ENCODE peak calls at places on chromosomes 1 and 21, in four cellular contexts. N is AG10803, R is left ventricle myocardium inferior, Q is GM06990. Z is an unnamed sample.

GRCh38 chr1:39509360-39510009 is 18.0 kb downstream of the BMP8A start:
- DNase-seq in R (peak; percentile 48), N (peak; percentile 29), Q (peak; percentile 82), Z (no peak)

GRCh38 chr1:65904681-65905083 is 112.0 kb downstream of the PDE4B start:
- DNase-seq in R (no peak), N (peak; percentile 24), Q (no peak), Z (no peak)

GRCh38 chr1:153386500-153386901 is 4.4 kb downstream of the S100A8 start:
- DNase-seq in Q (no peak), R (peak; percentile 55), N (no peak), Z (peak; percentile 97)

GRCh38 chr1:201481761-201482493 is 12.9 kb upstream of the PHLDA3 start:
- DNase-seq in Q (peak; percentile 85), N (peak; percentile 72), R (peak; percentile 86), Z (peak; percentile 66)

GRCh38 chr1:22288593-22289241 is 145.8 kb upstream of the WNT4 start:
- DNase-seq in R (no peak), Q (no peak), N (no peak), Z (no peak)

GRCh38 chr1:180181996-180182675 is 27.5 kb downstream of the QSOX1 start:
- DNase-seq in N (no peak), R (no peak), Q (no peak), Z (no peak)

GRCh38 chr1:66305927-66306326 is 228.0 kb upstream of the SGIP1 start:
- DNase-seq in Q (no peak), R (no peak), N (no peak), Z (no peak)

GRCh38 chr21:41559658-41560599 is 52.0 kb upstream of the TMPRSS2 start:
- DNase-seq in Q (no peak), R (no peak), N (peak; percentile 75), Z (peak; percentile 40)

GRCh38 chr1:31152181-31152768 is 86.8 kb upstream of the PUM1 start:
- DNase-seq in N (peak; percentile 71), R (no peak), Q (no peak), Z (peak; percentile 98)

GRCh38 chr1:190474010-190474409 is 3.7 kb downstream of the BRINP3 start:
- DNase-seq in N (no peak), Q (no peak), R (no peak), Z (no peak)

GRCh38 chr1:147080671-147081394 is 91.4 kb downstream of the PRKAB2 start:
- DNase-seq in N (no peak), R (no peak), Q (no peak), Z (no peak)

GRCh38 chr1:59179673-59180072 is 117.2 kb upstream of the FGGY start:
- DNase-seq in R (no peak), N (no peak), Q (no peak), Z (peak; percentile 18)

GRCh38 chr1:244344001-244344400 is 107.7 kb downstream of the ADSS2 start:
- DNase-seq in N (no peak), R (no peak), Q (no peak), Z (no peak)

GRCh38 chr1:40919475-40920011 is 57.4 kb upstream of the CITED4 start:
- DNase-seq in Q (no peak), R (no peak), N (no peak), Z (no peak)

GRCh38 chr1:46301406-46302090 is 1.9 kb downstream of the LRRC41 start:
- DNase-seq in N (peak; percentile 68), Q (no peak), R (no peak), Z (no peak)

GRCh38 chr1:119946724-119947123 is 50.4 kb upstream of the ADAM30 start:
- DNase-seq in Q (no peak), R (no peak), N (peak; percentile 25), Z (no peak)

GRCh38 chr1:175900171-175900570 is 156.8 kb upstream of the TNR start:
- DNase-seq in Q (no peak), R (no peak), N (no peak), Z (no peak)

GRCh38 chr21:36156815-36157670 is at the start of gene DOP1B:
- DNase-seq in Q (no peak), N (no peak), R (peak; percentile 21), Z (no peak)

GRCh38 chr1:115317101-115318012 is 20.7 kb downstream of the NGF start:
- DNase-seq in Q (no peak), N (peak; percentile 75), R (no peak), Z (peak; percentile 45)

GRCh38 chr1:146032613-146033219 is 11.2 kb upstream of the HJV start:
- DNase-seq in N (peak; percentile 61), R (no peak), Q (no peak), Z (peak; percentile 59)

GRCh38 chr1:157147906-157148717 is 9.9 kb upstream of the ETV3 start:
- DNase-seq in R (no peak), N (peak; percentile 36), Q (no peak), Z (peak; percentile 61)

GRCh38 chr1:2784854-2785630 is 16.5 kb downstream of the TTC34 start:
- DNase-seq in N (no peak), Q (no peak), R (no peak), Z (no peak)

GRCh38 chr1:183021405-183022201 is 1.6 kb upstream of the LAMC1 start:
- DNase-seq in N (no peak), R (no peak), Q (no peak), Z (no peak)

GRCh38 chr1:183023146-183023600 is at the start of gene LAMC1:
- DNase-seq in N (peak; percentile 82), R (peak; percentile 85), Q (peak; percentile 79), Z (no peak)

GRCh38 chr1:183022202-183023145 is 746 bp upstream of the LAMC1 start:
- DNase-seq in R (peak; percentile 82), N (peak; percentile 99), Q (peak; percentile 75), Z (peak; percentile 96)

GRCh38 chr1:183019126-183019740 is 4.0 kb upstream of the LAMC1 start:
- DNase-seq in R (no peak), Q (no peak), N (no peak), Z (peak; percentile 40)

DNA sequence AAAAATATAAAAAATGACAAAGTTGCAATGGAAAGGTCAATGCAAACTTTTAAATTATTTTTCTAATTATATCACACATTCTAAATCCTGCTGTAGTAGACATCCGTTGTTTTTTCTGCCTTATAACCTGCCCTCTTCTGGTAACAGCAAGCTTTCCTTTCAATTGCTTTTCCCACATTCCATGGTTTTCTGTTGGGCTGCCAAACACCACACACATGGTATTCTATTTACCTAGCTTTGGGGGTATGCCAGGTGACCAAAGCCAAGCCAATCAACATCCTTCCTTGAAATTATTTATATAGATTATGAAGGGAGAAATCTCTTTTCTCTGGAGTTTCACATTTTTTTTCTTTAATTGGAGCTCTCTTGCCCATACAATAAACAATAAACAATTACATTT is 3.4 kb upstream of the LAMC1 start:
- DNase-seq in N (peak; percentile 48), R (no peak), Q (no peak), Z (peak; percentile 35)
- TF ChIP-seq CTCF in N (peak; percentile 42), R (peak; percentile 37), Q (no peak), Z (peak; percentile 4)

GRCh38 chr1:936348-936747 is 12.6 kb downstream of the SAMD11 start:
- DNase-seq in N (no peak), Q (no peak), R (no peak), Z (no peak)

GRCh38 chr1:934991-935750 is 11.4 kb downstream of the SAMD11 start:
- DNase-seq in Q (no peak), N (no peak), R (no peak), Z (no peak)

GRCh38 chr1:937521-937920 is 13.8 kb downstream of the SAMD11 start:
- DNase-seq in Q (no peak), R (no peak), N (no peak), Z (no peak)

GRCh38 chr1:936865-937264 is 13.1 kb downstream of the SAMD11 start:
- DNase-seq in Q (no peak), N (no peak), R (no peak), Z (no peak)

DNA sequence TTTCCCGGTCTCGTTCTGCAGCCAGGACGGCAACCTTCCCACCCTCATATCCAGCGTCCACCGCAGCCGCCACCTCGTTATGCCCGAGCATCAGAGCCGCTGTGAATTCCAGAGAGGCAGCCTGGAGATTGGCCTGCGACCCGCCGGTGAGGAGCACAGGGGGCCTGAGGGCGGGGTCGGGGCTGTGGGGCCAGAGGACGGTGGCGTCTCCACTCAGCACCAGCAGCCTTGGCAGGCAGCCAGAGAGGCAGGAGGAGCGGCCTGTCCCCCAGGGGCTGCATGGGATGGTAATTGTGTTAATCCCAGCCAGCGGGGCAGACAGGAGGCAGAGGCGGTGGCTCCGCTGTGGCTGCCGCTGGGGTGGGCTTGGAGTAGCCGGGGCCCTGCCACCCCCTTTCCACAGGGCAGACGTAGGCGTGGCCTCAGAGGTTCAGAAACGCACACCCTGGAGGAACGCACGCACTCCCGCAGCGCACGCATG is 12.1 kb downstream of the SAMD11 start:
- DNase-seq in Q (no peak), N (no peak), R (no peak), Z (no peak)
- TF ChIP-seq CTCF in Q (no peak), N (no peak), R (no peak), Z (no peak)

DNA sequence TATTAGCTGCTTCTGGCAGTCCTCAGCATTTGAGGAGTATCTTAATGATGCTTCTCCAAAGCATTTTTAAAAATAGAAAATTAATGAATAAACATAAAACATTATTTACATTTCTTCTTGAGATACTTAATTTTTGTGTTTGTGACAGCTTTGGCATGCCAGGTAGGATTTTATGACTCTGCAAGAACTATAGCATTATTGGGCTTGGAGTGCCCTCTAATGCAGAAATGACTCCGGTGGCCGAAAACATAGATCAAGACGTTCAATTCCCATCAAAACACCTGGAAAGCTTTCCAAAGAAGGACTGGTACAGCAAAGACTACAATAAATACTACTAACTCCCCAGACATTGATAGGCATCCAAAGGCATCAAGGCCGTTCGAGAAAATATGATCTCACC is 366.4 kb upstream of the CXADR start:
- DNase-seq in N (no peak), Q (no peak), R (no peak), Z (no peak)
- TF ChIP-seq CTCF in N (no peak), Q (no peak), R (no peak), Z (no peak)

GRCh38 chr1:227424159-227424680 is 105.9 kb upstream of the CDC42BPA start:
- DNase-seq in R (no peak), N (peak; percentile 30), Q (no peak), Z (no peak)
- TF ChIP-seq CTCF in R (no peak), N (no peak), Q (no peak), Z (no peak)

GRCh38 chr1:159774465-159774864 is 6.3 kb upstream of the DUSP23 start:
- DNase-seq in Q (no peak), N (no peak), R (no peak), Z (no peak)

GRCh38 chr1:159778266-159778665 is 2.5 kb upstream of the DUSP23 start:
- DNase-seq in R (no peak), N (no peak), Q (no peak), Z (no peak)

GRCh38 chr1:159771501-159771900 is 9.3 kb upstream of the DUSP23 start:
- DNase-seq in N (no peak), Q (no peak), R (no peak), Z (no peak)

GRCh38 chr1:159779403-159779851 is 1.3 kb upstream of the DUSP23 start:
- DNase-seq in R (no peak), Q (no peak), N (peak; percentile 62), Z (peak; percentile 76)

GRCh38 chr1:159775716-159776115 is 5.0 kb upstream of the DUSP23 start:
- DNase-seq in N (peak; percentile 9), Q (no peak), R (no peak), Z (peak; percentile 35)
- TF ChIP-seq CTCF in N (peak; percentile 21), Q (no peak), R (no peak), Z (peak; percentile 25)

GRCh38 chr1:215605011-215605621 is 38.0 kb downstream of the KCTD3 start:
- DNase-seq in N (peak; percentile 59), Q (no peak), R (no peak), Z (no peak)
- TF ChIP-seq CTCF in N (no peak), Q (no peak), R (no peak), Z (no peak)

GRCh38 chr1:210025870-210026269 is 87.9 kb downstream of the SYT14 start:
- DNase-seq in R (no peak), N (no peak), Q (no peak), Z (no peak)
- TF ChIP-seq CTCF in R (no peak), N (peak; percentile 15), Q (no peak), Z (no peak)